ENCODE peak calls at places on chromosomes 6 and 20, in four cellular contexts. M is endothelial cell of umbilical vein, T is H54, X is transverse colon. E is an unnamed sample.

GRCh38 chr20:17610566-17611289 is 40.9 kb downstream of the DSTN start:
- DNase-seq in T (no peak), M (peak; percentile 31), X (peak; percentile 74), E (peak; percentile 69)

GRCh38 chr6:12092762-12093161 is 80.7 kb downstream of the HIVEP1 start:
- DNase-seq in T (no peak), X (no peak), M (no peak), E (no peak)

GRCh38 chr6:108850669-108851467 is 2.6 kb downstream of the ARMC2 start:
- DNase-seq in T (no peak), M (no peak), X (no peak), E (no peak)

GRCh38 chr6:56955171-56956155 is 556 bp downstream of the BEND6 start:
- DNase-seq in X (peak; percentile 88), T (peak; percentile 84), M (peak; percentile 83), E (peak; percentile 75)

GRCh38 chr20:51695574-51696303 is 72.5 kb downstream of the ATP9A start:
- DNase-seq in M (peak; percentile 96), X (no peak), T (peak; percentile 19), E (no peak)

GRCh38 chr6:126628125-126628524 is 288.2 kb downstream of the CENPW start:
- DNase-seq in X (no peak), T (no peak), M (no peak), E (no peak)

GRCh38 chr20:46568570-46569129 is 18.2 kb upstream of the OCSTAMP start:
- DNase-seq in M (peak; percentile 85), X (peak; percentile 69), T (peak; percentile 47), E (peak; percentile 64)

GRCh38 chr6:57252137-57252536 is 30.0 kb upstream of the RAB23 start:
- DNase-seq in T (no peak), X (no peak), M (no peak), E (no peak)

GRCh38 chr6:11769244-11769643 is 9.4 kb downstream of the ADTRP start:
- DNase-seq in X (no peak), M (peak; percentile 39), T (peak; percentile 19), E (no peak)

DNA sequence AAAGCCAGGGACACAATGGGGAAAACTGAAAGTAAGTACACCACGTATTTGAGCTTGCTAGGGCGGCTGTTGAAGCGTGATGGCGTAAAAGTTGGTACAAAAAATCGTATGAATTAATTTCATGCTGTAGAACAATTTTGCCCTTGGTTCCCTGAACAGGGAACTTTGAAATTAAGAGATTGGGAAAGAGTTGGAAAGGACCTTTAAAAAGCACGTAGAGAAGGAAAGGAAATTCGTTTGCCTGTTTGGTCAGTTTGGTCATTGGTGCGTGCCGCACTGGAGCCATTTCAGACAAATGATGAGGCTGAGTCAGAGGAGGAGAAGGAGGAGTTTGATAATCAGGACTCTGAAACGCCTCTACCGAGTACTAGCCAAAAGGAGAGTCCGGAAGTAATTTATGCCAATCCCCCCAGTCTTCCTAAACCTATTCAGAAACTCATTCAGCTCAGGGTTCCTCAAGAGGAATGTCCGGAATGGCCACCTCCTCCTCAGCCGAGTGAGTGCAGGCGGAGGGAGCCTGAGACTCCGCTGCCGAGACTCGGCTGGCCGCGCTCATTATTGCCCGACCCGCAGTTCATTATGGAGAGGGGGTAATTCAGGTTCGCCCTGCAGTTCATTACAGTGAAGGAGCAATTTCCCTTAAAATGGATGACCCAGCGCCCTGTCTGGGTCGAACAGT is 59.2 kb upstream of the PRSS16 start:
- DNase-seq in M (peak; percentile 73), T (no peak), X (peak; percentile 70), E (peak; percentile 42)
- TF ChIP-seq POLR2A in M (no peak), T (no peak), X (peak; percentile 73), E (peak; percentile 29)

GRCh38 chr6:73329201-73329600 is 24.9 kb downstream of the DPPA5 start:
- DNase-seq in M (no peak), T (no peak), X (no peak), E (no peak)
- TF ChIP-seq POLR2A in M (no peak), T (no peak), X (no peak), E (no peak)

GRCh38 chr6:129521946-129522345 is 188.0 kb downstream of the ARHGAP18 start:
- DNase-seq in T (no peak), M (no peak), X (no peak), E (no peak)
- TF ChIP-seq POLR2A in T (no peak), M (no peak), X (no peak), E (no peak)

GRCh38 chr6:3440911-3441310 is 15.9 kb downstream of the SLC22A23 start:
- DNase-seq in X (no peak), T (no peak), M (no peak), E (no peak)

GRCh38 chr6:3446197-3446596 is 10.7 kb downstream of the SLC22A23 start:
- DNase-seq in X (no peak), T (no peak), M (no peak), E (no peak)

GRCh38 chr6:3442444-3443220 is 14.2 kb downstream of the SLC22A23 start:
- DNase-seq in X (no peak), T (peak; percentile 60), M (no peak), E (no peak)

GRCh38 chr6:3444276-3445088 is 12.4 kb downstream of the SLC22A23 start:
- DNase-seq in T (no peak), X (no peak), M (no peak), E (no peak)

DNA sequence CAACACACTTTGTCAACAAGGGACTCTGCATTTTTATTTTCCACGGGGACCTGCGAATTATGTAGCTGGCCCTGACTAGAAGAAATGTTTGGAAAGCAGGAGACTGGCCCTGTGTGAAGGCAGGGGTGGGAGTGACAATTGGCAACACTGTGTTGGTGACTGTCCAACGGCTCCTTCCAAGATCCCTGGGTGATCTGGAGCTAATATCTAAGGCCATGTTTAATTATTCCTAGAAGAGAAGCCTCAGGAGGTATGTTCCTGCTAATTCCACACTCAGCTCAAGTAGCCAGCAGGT is 13.7 kb downstream of the SLC22A23 start:
- DNase-seq in M (no peak), T (no peak), X (no peak), E (no peak)
- TF ChIP-seq POLR2A in M (no peak), T (no peak), X (no peak), E (no peak)

GRCh38 chr6:166286831-166287271 is 21.3 kb downstream of the PRR18 start:
- DNase-seq in T (no peak), M (no peak), X (no peak), E (peak; percentile 74)
- TF ChIP-seq POLR2A in T (no peak), M (no peak), X (no peak), E (no peak)

DNA sequence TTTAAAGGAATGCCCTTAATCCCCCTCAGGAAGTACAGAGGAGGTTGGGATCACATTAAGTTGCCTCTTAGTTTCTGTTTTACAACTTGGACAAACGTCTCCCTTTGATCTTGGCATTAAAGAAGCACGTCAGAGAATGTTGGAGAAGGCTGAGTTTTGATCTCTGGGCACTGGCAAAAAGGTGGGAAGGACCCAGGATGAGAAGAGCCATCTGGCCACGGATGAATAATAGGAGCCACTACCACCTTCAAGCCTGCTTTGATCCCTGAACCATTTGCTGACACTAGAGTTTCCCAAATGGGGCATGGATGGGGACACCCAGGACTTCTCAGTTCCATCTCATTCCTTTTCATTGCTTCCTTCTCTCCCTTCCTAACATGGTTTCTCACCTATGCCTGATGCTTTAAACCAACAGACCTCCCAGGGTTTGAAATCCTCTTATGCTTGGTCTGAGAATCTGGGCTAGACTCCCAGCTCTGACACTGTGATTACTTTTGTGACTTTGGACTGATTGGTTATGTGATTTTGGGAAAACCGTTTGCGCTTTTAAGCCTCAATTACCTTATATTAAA is 5.8 kb downstream of the TM9SF4 start:
- DNase-seq in M (no peak), T (no peak), X (no peak), E (no peak)
- TF ChIP-seq POLR2A in M (no peak), T (no peak), X (no peak), E (no peak)

DNA sequence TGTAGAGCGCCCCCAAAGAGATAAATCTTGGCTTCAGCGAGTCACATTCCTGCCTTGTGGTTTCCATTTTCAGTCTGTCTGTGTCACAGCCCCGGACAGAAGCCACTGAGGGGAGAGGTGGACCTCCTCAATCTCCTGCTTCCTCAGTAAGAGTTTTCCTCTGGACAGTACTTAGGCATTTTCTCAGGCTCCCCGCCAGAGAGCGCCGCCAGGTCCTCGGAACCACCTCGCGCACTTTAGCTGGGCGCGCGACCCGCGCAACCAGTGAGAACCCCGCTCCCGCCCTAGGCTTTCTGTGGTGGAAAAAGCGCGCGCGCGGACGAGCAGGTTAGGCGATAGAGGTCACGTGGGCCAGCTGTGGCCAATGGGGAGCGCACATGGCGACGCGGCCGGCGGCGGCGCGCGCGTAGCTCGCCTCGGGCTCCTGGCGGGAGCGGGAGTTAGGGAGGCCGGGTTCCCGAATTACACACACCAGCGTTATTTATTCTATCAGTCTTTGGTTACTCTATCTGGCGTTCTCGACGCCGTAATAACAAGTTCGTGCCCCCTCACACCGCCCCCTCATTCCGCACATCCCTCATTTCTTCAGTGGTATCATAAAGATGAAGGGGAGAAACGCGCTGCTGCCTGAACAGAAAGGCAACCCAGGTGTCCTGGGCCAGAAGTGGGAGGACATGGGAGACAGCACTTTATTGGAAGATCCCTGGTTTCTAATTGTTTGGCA is 19.4 kb downstream of the PXT1 start:
- DNase-seq in X (peak; percentile 99), T (peak; percentile 89), M (peak; percentile 98), E (peak; percentile 99)
- TF ChIP-seq POLR2A in X (peak; percentile 60), T (peak; percentile 70), M (peak; percentile 78), E (peak; percentile 63)

GRCh38 chr20:35541783-35542662 is at the start of gene ERGIC3:
- DNase-seq in T (peak; percentile 67), M (peak; percentile 96), X (peak; percentile 99), E (peak; percentile 99)
- TF ChIP-seq POLR2A in T (peak; percentile 56), M (peak; percentile 78), X (peak; percentile 74), E (peak; percentile 46)

GRCh38 chr6:83124553-83124952 is 57.1 kb downstream of the DOP1A start:
- DNase-seq in M (no peak), T (no peak), X (no peak), E (no peak)
- TF ChIP-seq POLR2A in M (no peak), T (no peak), X (no peak), E (no peak)

E was measured in Peyer's patch.